ENCODE peak calls at places on chromosomes 16 and 17, in six cellular contexts. Y, R, E, N, J and K are unnamed samples. For H3K4me1, the result is how much of the 10 kb centered on the place peaks cover.

GRCh38 chr16:84753412-84754325 is 53.9 kb downstream of the USP10 start:
- DNase-seq in Y (no peak), N (no peak), R (no peak), E (peak), J (no peak), K (no peak)

GRCh38 chr16:19003935-19004334 is 20.2 kb downstream of the TMC7 start:
- DNase-seq in J (no peak), R (no peak), Y (no peak), N (no peak), E (no peak), K (no peak)

GRCh38 chr17:31074772-31075538 is 19.8 kb upstream of the NF1 start:
- DNase-seq in N (no peak), R (peak), E (peak), J (no peak), Y (no peak), K (no peak)

GRCh38 chr17:18026408-18026776 is 12.6 kb downstream of the ATPAF2 start:
- DNase-seq in E (peak), R (no peak), Y (no peak), J (peak), N (no peak), K (peak)

GRCh38 chr17:10370209-10370608 is 2.6 kb downstream of the MYH13 start:
- DNase-seq in R (no peak), E (no peak), J (no peak), Y (no peak), N (no peak), K (no peak)

GRCh38 chr16:73288435-73288834 is 240.5 kb upstream of the ZFHX3 start:
- DNase-seq in Y (no peak), N (no peak), E (peak), R (no peak), J (peak), K (peak)

GRCh38 chr17:10772425-10773380 is 31.2 kb downstream of the TMEM238L start:
- DNase-seq in E (no peak), R (no peak), N (peak), J (peak), Y (no peak), K (peak)

GRCh38 chr16:80288616-80289015 is 252.2 kb upstream of the DYNLRB2 start:
- DNase-seq in N (no peak), E (peak), Y (no peak), R (no peak), J (no peak), K (no peak)

GRCh38 chr17:69348441-69348840 is 21.5 kb upstream of the ABCA5 start:
- DNase-seq in Y (no peak), N (no peak), J (no peak), R (no peak), E (no peak), K (no peak)

GRCh38 chr17:19447085-19447583 is 36.1 kb downstream of the RNF112 start:
- DNase-seq in J (peak), Y (peak), E (peak), N (peak), R (peak), K (peak)

GRCh38 chr16:47481698-47482374 is 20.7 kb downstream of the PHKB start:
- DNase-seq in J (no peak), Y (no peak), R (no peak), E (no peak), N (no peak), K (no peak)

GRCh38 chr16:16146380-16147315 is 76.6 kb downstream of the ABCC6 start:
- DNase-seq in J (no peak), N (no peak), Y (no peak), E (no peak), R (no peak), K (no peak)

GRCh38 chr17:10737168-10737622 is 7.4 kb upstream of the TMEM220 start:
- DNase-seq in Y (peak), J (peak), R (peak), E (peak), N (peak), K (peak)

GRCh38 chr16:51134269-51134812 is 16.7 kb downstream of the SALL1 start:
- DNase-seq in J (no peak), N (no peak), R (no peak), E (peak), Y (no peak), K (peak)

GRCh38 chr17:81234940-81235821 is 3.7 kb downstream of the TEPSIN start:
- DNase-seq in Y (no peak), J (no peak), N (no peak), E (no peak), R (no peak), K (no peak)

GRCh38 chr17:81233316-81233715 is 5.5 kb downstream of the TEPSIN start:
- DNase-seq in N (no peak), E (no peak), J (no peak), Y (no peak), R (no peak), K (no peak)

GRCh38 chr17:81235822-81236740 is 2.8 kb downstream of the TEPSIN start:
- DNase-seq in Y (no peak), N (no peak), R (no peak), J (no peak), E (no peak), K (no peak)

GRCh38 chr17:81233811-81234505 is 4.9 kb downstream of the TEPSIN start:
- DNase-seq in J (no peak), R (no peak), E (no peak), N (no peak), Y (no peak), K (no peak)

DNA sequence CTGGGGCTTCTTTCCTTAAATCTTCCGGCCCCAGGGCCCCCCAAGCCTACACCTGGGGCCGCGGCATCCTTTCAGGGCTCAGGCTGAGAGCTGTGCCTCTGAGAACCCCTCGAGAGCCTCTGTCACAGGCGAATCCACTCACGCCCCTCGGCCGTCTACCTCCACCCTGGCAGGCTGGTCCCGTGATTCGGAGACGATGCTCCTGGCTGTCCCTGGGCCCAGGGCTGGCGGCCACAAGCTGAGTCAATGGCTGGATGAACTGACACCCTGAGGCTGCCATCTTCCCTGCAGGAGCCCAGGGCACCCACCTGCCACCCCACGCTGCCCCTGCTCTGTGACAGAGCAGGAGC is 4.4 kb downstream of the TEPSIN start:
- DNase-seq in N (no peak), R (no peak), J (no peak), Y (no peak), E (no peak), K (no peak)
- H3K4me3 ChIP-seq in N (no peak), R (no peak), J (no peak), Y (no peak), E (no peak), K (no peak)

GRCh38 chr16:66746682-66747081 is 4.7 kb downstream of the DYNC1LI2 start:
- DNase-seq in J (no peak), E (peak), R (no peak), N (no peak), Y (no peak), K (peak)
- H3K27ac ChIP-seq in J (no peak), E (peak), R (no peak), N (no peak), Y (peak), K (peak)

GRCh38 chr17:63431618-63431938 is 14.5 kb downstream of the CYB561 start:
- DNase-seq in N (no peak), R (no peak), Y (no peak), E (no peak), J (no peak), K (no peak)

GRCh38 chr17:63433746-63434591 is 12.1 kb downstream of the CYB561 start:
- DNase-seq in N (peak), R (no peak), Y (peak), J (peak), E (peak), K (peak)

GRCh38 chr17:63429766-63430165 is 16.3 kb downstream of the CYB561 start:
- DNase-seq in E (no peak), Y (no peak), J (no peak), N (no peak), R (no peak), K (no peak)

GRCh38 chr17:63430223-63430622 is 15.9 kb downstream of the CYB561 start:
- DNase-seq in N (no peak), E (no peak), R (no peak), J (no peak), Y (no peak), K (no peak)

DNA sequence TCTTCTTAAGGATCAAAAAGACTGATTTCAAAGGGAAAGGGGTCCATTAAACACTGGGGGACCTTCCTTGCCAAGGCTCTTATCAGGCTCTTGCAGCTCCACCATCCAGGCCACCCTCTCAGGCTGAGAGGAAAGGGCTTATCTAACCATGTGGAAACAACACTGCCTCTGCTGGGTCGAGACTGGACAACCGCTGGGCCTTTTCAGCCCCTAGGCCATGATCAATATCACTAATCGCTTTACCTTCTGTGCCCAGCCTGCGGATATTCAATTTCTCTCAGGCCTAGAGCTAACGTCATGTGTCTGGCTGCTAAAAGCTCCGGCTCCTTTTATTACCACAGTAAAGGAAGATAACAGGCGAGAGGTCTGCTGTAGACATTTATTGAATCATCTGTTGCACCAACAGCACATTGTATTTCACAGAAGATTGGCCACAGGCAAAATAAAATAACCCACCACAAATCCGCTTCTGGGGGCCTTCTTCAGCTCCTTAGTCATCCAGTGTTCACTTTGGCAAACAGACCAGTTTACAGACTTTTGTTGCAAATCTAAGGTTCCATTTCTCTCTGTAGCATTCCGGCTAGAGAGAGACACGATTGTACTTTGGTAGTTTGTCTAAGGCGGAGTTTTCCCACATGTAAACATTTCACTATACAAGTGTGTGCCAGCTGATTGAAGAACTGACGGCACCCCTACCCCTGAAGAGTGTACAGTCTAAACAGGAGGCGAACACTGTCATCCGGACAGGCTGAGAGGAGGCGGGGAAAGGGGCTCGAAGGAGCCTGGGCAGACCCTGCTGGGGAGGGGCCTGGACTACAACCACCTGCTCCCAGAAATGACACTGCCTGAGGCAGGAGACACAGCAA is 13.9 kb downstream of the CYB561 start:
- DNase-seq in R (no peak), J (peak), Y (no peak), E (peak), N (no peak), K (peak)
- H3K4me1 ChIP-seq in R (half or more), J (under half), Y (under half), E (under half), N (under half), K (under half)

GRCh38 chr16:14088155-14088753 is 17.1 kb downstream of the MRTFB start:
- DNase-seq in N (no peak), E (peak), R (no peak), J (peak), Y (no peak), K (peak)

GRCh38 chr16:14087590-14088154 is 16.6 kb downstream of the MRTFB start:
- DNase-seq in N (no peak), R (no peak), E (no peak), J (peak), Y (no peak), K (no peak)

GRCh38 chr16:14089283-14089823 is 18.2 kb downstream of the MRTFB start:
- DNase-seq in Y (no peak), N (no peak), J (no peak), R (no peak), E (no peak), K (no peak)

GRCh38 chr16:14086477-14086876 is 15.4 kb downstream of the MRTFB start:
- DNase-seq in Y (no peak), R (no peak), J (no peak), E (no peak), N (no peak), K (no peak)
- H3K4me3 ChIP-seq in Y (no peak), R (no peak), J (no peak), E (no peak), N (no peak), K (no peak)

GRCh38 chr17:2243953-2244352 is 59.6 kb downstream of the SMG6 start:
- DNase-seq in E (peak), Y (no peak), J (peak), N (no peak), R (no peak), K (no peak)
- H3K27ac ChIP-seq in E (peak), Y (peak), J (peak), N (no peak), R (no peak), K (no peak)

DNA sequence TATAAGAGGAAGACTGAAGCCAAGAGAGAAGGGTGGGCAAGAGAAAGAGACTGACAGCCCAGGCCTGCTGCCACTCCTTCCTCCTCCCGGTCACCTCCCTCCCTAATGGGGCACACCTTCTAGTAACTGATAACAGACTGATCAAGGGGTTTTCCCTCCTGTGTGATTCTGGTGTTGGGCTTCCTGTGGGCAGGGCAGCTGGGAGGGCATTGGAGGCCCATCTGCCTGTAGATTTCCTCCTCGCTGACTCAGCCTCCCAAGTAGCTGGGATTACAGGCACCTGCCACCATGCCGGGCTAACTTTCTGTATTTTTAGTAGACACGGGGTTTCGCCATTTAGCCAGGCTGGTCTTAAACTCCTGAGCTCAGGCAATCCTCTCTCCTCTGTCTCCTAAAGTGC is 16.2 kb downstream of the CA4 start:
- DNase-seq in R (no peak), J (no peak), N (no peak), E (no peak), Y (no peak), K (no peak)
- H3K4me1 ChIP-seq in R (under half), J (under half), N (under half), E (under half), Y (under half), K (under half)